ENCODE peak calls at places on chromosomes 6 and 20, in seven cellular contexts. W, K, X, O, G, U and E are unnamed samples.

GRCh38 chr6:14440215-14440890 is 322.8 kb downstream of the CD83 start:
- DNase-seq in W (no peak), K (no peak), X (no peak), O (no peak), G (no peak), U (no peak), E (peak)

GRCh38 chr6:41100871-41101287 is 28.1 kb downstream of the NFYA start:
- DNase-seq in W (no peak), K (peak), X (no peak), O (no peak), G (no peak), U (no peak), E (no peak)

GRCh38 chr20:64039293-64040160 is 3.5 kb downstream of the C20orf204 start:
- DNase-seq in W (no peak), K (no peak), X (no peak), O (no peak), G (no peak), U (no peak), E (peak)

GRCh38 chr6:64861039-64861651 is 845.9 kb downstream of the EYS start:
- DNase-seq in W (no peak), K (no peak), X (no peak), O (no peak), G (no peak), U (peak), E (no peak)

GRCh38 chr6:35072051-35072697 is 69.0 kb downstream of the TCP11 start:
- DNase-seq in W (no peak), K (no peak), X (no peak), O (no peak), G (no peak), U (no peak), E (no peak)

GRCh38 chr6:149230729-149231434 is 86.6 kb upstream of the TAB2 start:
- DNase-seq in W (no peak), K (no peak), X (no peak), O (no peak), G (no peak), U (no peak), E (peak)

GRCh38 chr20:44615876-44616603 is 33.7 kb downstream of the PKIG start:
- DNase-seq in W (no peak), K (no peak), X (no peak), O (no peak), G (no peak), U (no peak), E (no peak)

GRCh38 chr6:143583542-143584330 is 72.2 kb upstream of the FUCA2 start:
- DNase-seq in W (no peak), K (no peak), X (no peak), O (no peak), G (no peak), U (no peak), E (peak)

GRCh38 chr20:41141153-41141815 is 3.9 kb downstream of the PLCG1 start:
- DNase-seq in W (no peak), K (no peak), X (no peak), O (no peak), G (peak), U (no peak), E (peak)

GRCh38 chr6:41182069-41183034 is 18.6 kb downstream of the TREML2 start:
- DNase-seq in W (peak), K (no peak), X (peak), O (peak), G (peak), U (no peak), E (peak)

GRCh38 chr20:60297649-60298048 is 339.4 kb downstream of the CDH26 start:
- DNase-seq in W (no peak), K (no peak), X (no peak), O (no peak), G (no peak), U (no peak), E (no peak)

GRCh38 chr6:45116714-45117410 is 211.3 kb upstream of the RUNX2 start:
- DNase-seq in W (peak), K (no peak), X (no peak), O (no peak), G (no peak), U (no peak), E (peak)

GRCh38 chr6:12367412-12367811 is 77.3 kb downstream of the EDN1 start:
- DNase-seq in W (no peak), K (no peak), X (no peak), O (no peak), G (no peak), U (no peak), E (no peak)

GRCh38 chr6:12371641-12372146 is 81.5 kb downstream of the EDN1 start:
- DNase-seq in W (peak), K (no peak), X (peak), O (no peak), G (no peak), U (no peak), E (peak)

GRCh38 chr6:12369781-12370262 is 79.7 kb downstream of the EDN1 start:
- DNase-seq in W (no peak), K (no peak), X (peak), O (no peak), G (no peak), U (no peak), E (no peak)

GRCh38 chr6:12369355-12369754 is 79.2 kb downstream of the EDN1 start:
- DNase-seq in W (no peak), K (no peak), X (no peak), O (no peak), G (no peak), U (no peak), E (no peak)

GRCh38 chr6:12371151-12371550 is 81.0 kb downstream of the EDN1 start:
- DNase-seq in W (peak), K (no peak), X (no peak), O (no peak), G (no peak), U (no peak), E (no peak)
- H3K27ac ChIP-seq in W (no peak), K (no peak), X (peak), O (no peak), G (no peak), U (peak), E (no peak)

DNA sequence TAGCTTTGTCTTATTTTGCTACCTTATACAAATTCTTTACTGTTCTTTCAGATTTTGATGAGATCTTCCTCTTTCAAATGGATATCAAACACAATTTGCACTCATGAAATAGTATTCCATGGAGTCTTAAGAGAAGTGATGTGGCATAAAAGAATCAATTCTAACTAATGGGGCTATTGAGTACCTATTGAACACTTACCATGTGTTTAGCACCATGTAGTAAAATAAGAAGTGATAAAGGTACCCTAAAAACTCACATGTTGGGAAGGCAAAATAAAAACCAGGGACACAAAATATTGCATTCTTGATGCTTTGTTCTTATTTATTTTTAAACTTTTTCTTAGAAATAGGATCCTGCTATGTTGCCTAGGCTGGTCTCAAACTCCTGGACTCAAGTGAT is 56.2 kb downstream of the KIF13A start:
- DNase-seq in W (no peak), K (no peak), X (no peak), O (no peak), G (no peak), U (no peak), E (no peak)
- H3K27ac ChIP-seq in W (no peak), K (no peak), X (no peak), O (peak), G (no peak), U (peak), E (peak)

DNA sequence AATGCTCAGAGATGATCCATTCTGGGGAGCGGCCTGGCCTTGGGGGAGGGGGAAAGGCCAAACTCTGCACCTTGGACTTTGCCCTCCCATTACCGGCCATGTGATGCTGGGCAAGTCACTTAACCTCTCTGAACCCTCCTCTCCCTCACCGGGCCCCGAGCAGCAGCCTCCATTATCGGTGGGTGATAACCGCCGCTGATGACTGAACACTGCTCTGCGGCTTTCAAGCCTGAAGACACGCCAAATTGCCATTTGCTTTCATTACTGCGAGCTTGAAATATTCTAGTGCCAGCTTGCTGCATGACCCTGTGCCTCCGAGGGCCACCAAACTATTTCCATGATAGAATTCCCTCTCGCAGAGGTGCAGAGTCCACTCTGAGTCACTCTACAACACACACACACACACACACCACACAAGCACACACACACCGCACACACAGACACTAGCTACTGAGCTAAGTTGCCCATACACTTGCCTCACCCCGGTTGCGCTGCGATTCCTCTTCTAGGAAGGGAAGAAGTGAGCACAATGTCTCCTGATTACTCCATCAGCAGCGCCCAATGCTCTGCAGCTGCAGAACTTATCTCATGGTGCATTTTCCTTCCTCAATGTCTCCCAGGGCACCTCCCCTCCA is 20.6 kb upstream of the SIRPA start:
- DNase-seq in W (no peak), K (no peak), X (peak), O (peak), G (no peak), U (no peak), E (no peak)
- H3K27ac ChIP-seq in W (no peak), K (no peak), X (no peak), O (peak), G (no peak), U (peak), E (no peak)

GRCh38 chr20:46994341-46994740 is 99.7 kb downstream of the EYA2 start:
- DNase-seq in W (peak), K (no peak), X (no peak), O (peak), G (no peak), U (no peak), E (no peak)
- H3K27ac ChIP-seq in W (no peak), K (no peak), X (no peak), O (no peak), G (no peak), U (no peak), E (no peak)

GRCh38 chr20:35345189-35345588 is 53.0 kb upstream of the FAM83C start:
- DNase-seq in W (no peak), K (no peak), X (no peak), O (no peak), G (no peak), U (no peak), E (no peak)
- H3K27ac ChIP-seq in W (no peak), K (no peak), X (no peak), O (no peak), G (peak), U (peak), E (no peak)

GRCh38 chr20:13739726-13740649 is 44.7 kb downstream of the ESF1 start:
- DNase-seq in W (no peak), K (no peak), X (no peak), O (no peak), G (no peak), U (no peak), E (no peak)
- H3K27ac ChIP-seq in W (no peak), K (no peak), X (no peak), O (no peak), G (no peak), U (no peak), E (no peak)

GRCh38 chr6:164321297-164321696 is 906.8 kb downstream of the QKI start:
- DNase-seq in W (no peak), K (no peak), X (no peak), O (no peak), G (no peak), U (no peak), E (no peak)

GRCh38 chr6:164325168-164325567 is 910.6 kb downstream of the QKI start:
- DNase-seq in W (no peak), K (no peak), X (no peak), O (no peak), G (no peak), U (no peak), E (no peak)

DNA sequence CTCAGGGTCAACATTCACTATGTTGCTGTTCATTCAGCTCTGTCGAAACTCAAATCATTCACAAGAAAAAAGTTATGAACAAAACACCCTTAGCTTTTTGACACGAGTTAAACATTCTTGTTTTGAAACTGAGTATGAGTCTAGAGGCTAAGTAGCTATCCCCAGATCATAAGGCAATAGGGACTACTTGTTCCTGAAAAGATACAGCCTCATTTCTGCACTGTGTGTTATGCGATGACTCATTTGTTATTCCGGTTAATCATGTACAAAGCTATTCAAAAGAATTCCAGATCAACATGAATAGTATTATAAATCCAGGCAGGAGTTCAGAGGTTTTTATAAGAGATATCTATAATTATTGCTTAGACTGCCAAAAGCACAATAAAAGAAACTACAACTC is 908.0 kb downstream of the QKI start:
- DNase-seq in W (peak), K (no peak), X (no peak), O (no peak), G (no peak), U (no peak), E (peak)
- H3K27ac ChIP-seq in W (no peak), K (no peak), X (no peak), O (peak), G (no peak), U (no peak), E (peak)